ENCODE peak calls at places on chromosome 17, in eight cellular contexts. U is EH, R is cardiac fibroblast, Z is A549, L is hypothalamus, V is left ventricle myocardium superior, G is substantia nigra, H is COLO829. B is an unnamed sample.

GRCh38 chr17:42674755-42675347 is 1.9 kb downstream of the PLEKHH3 start:
- DNase-seq in U (no peak), R (no peak), Z (no peak), L (no peak), V (peak), G (no peak), H (no peak), B (no peak)

GRCh38 chr17:17028059-17028877 is 14.0 kb upstream of the MPRIP start:
- DNase-seq in U (peak), R (peak), Z (peak), L (no peak), V (peak), G (no peak), H (peak), B (peak)

GRCh38 chr17:948284-948852 is 31.2 kb downstream of the NXN start:
- DNase-seq in U (peak), R (no peak), Z (no peak), L (no peak), V (peak), G (no peak), H (no peak), B (no peak)

GRCh38 chr17:51056813-51057510 is 63.7 kb downstream of the SPAG9 start:
- DNase-seq in U (peak), R (peak), Z (peak), L (peak), V (no peak), G (peak), H (peak), B (peak)

GRCh38 chr17:43943769-43944418 is 1.6 kb upstream of the PPY start:
- DNase-seq in U (peak), R (peak), Z (peak), L (peak), V (peak), G (peak), H (peak), B (peak)

GRCh38 chr17:8711291-8711690 is 33.3 kb downstream of the CCDC42 start:
- DNase-seq in U (no peak), R (no peak), Z (no peak), L (no peak), V (no peak), G (no peak), H (no peak), B (no peak)

GRCh38 chr17:57619061-57619937 is 125.8 kb downstream of the CCDC182 start:
- DNase-seq in U (peak), R (peak), Z (no peak), L (no peak), V (no peak), G (no peak), H (no peak), B (no peak)

GRCh38 chr17:39150795-39151679 is at the start of gene PLXDC1:
- DNase-seq in U (no peak), R (no peak), Z (no peak), L (no peak), V (peak), G (no peak), H (no peak), B (no peak)

GRCh38 chr17:47225436-47225858 is 16.3 kb downstream of the MYL4 start:
- DNase-seq in U (peak), R (peak), Z (peak), L (no peak), V (no peak), G (no peak), H (peak), B (peak)

GRCh38 chr17:2397247-2398171 is 3.4 kb downstream of the MNT start:
- DNase-seq in U (no peak), R (no peak), Z (no peak), L (no peak), V (no peak), G (no peak), H (no peak), B (no peak)

GRCh38 chr17:12114686-12115418 is 94.2 kb downstream of the MAP2K4 start:
- DNase-seq in U (no peak), R (no peak), Z (no peak), L (no peak), V (no peak), G (no peak), H (no peak), B (no peak)

GRCh38 chr17:48483471-48484131 is 47.2 kb downstream of the HOXB1 start:
- DNase-seq in U (peak), R (peak), Z (no peak), L (no peak), V (no peak), G (no peak), H (peak), B (peak)

GRCh38 chr17:66633322-66633965 is 201.5 kb upstream of the CACNG5 start:
- DNase-seq in U (peak), R (peak), Z (no peak), L (no peak), V (no peak), G (no peak), H (no peak), B (no peak)

GRCh38 chr17:32331243-32332040 is 10.5 kb downstream of the C17orf75 start:
- DNase-seq in U (peak), R (no peak), Z (no peak), L (no peak), V (no peak), G (no peak), H (peak), B (no peak)

GRCh38 chr17:75455896-75456416 is 479 bp upstream of the TMEM94 start:
- DNase-seq in U (no peak), R (no peak), Z (no peak), L (no peak), V (peak), G (no peak), H (no peak), B (no peak)

GRCh38 chr17:42428141-42428944 is 5.3 kb upstream of the CAVIN1 start:
- DNase-seq in U (peak), R (peak), Z (peak), L (peak), V (peak), G (peak), H (peak), B (peak)

GRCh38 chr17:67422887-67423286 is 45.8 kb downstream of the PITPNC1 start:
- DNase-seq in U (no peak), R (no peak), Z (peak), L (no peak), V (no peak), G (no peak), H (no peak), B (peak)

GRCh38 chr17:68087851-68088250 is 52.3 kb downstream of the KPNA2 start:
- DNase-seq in U (no peak), R (no peak), Z (no peak), L (no peak), V (no peak), G (no peak), H (no peak), B (no peak)

GRCh38 chr17:53142890-53143289 is 679.8 kb upstream of the KIF2B start:
- DNase-seq in U (no peak), R (peak), Z (peak), L (no peak), V (no peak), G (no peak), H (no peak), B (no peak)

GRCh38 chr17:73782641-73783381 is 138.6 kb upstream of the SDK2 start:
- DNase-seq in U (no peak), R (no peak), Z (no peak), L (no peak), V (no peak), G (no peak), H (no peak), B (no peak)

GRCh38 chr17:79261361-79262072 is 186.9 kb downstream of the ENGASE start:
- DNase-seq in U (no peak), R (no peak), Z (no peak), L (no peak), V (no peak), G (no peak), H (no peak), B (no peak)

GRCh38 chr17:78789663-78790181 is 7.6 kb upstream of the CYTH1 start:
- DNase-seq in U (peak), R (peak), Z (no peak), L (peak), V (peak), G (peak), H (no peak), B (no peak)

GRCh38 chr17:50146230-50146926 is 4.1 kb downstream of the PPP1R9B start:
- DNase-seq in U (no peak), R (no peak), Z (no peak), L (peak), V (no peak), G (no peak), H (no peak), B (no peak)

GRCh38 chr17:82734987-82735866 is at the start of gene FN3K:
- DNase-seq in U (peak), R (peak), Z (peak), L (peak), V (peak), G (peak), H (no peak), B (peak)

GRCh38 chr17:7587420-7587786 is 2.5 kb downstream of the SOX15 start:
- DNase-seq in U (peak), R (peak), Z (no peak), L (no peak), V (no peak), G (no peak), H (no peak), B (peak)

GRCh38 chr17:51645056-51645455 is 384.7 kb downstream of the UTP18 start:
- DNase-seq in U (no peak), R (no peak), Z (peak), L (no peak), V (no peak), G (no peak), H (no peak), B (no peak)

B was measured in epithelial cell of esophagus.